ENCODE peak calls at places on chromosomes 7 and 10, in seven cellular contexts. One of them, this sample, is unnamed.

GRCh38 chr10:124944982-124945381 is 3.1 kb downstream of the ZRANB1 start:
- DNase-seq in NCI-H1436: no peak
- DNase-seq in CD4-positive, alpha-beta T cell: no peak
- DNase-seq in RWPE1: no peak
- DNase-seq in cardiac fibroblast: peak
- DNase-seq in MCF 10A: peak
- DNase-seq in activated naive CD4-positive, alpha-beta T cell treated with Interleukin-2 at 50 U/mL for 16 hours: no peak
- DNase-seq in this sample: no peak

GRCh38 chr7:44277851-44278250 is 47.5 kb downstream of the CAMK2B start:
- DNase-seq in NCI-H1436: no peak
- DNase-seq in CD4-positive, alpha-beta T cell: no peak
- DNase-seq in RWPE1: no peak
- DNase-seq in cardiac fibroblast: peak
- DNase-seq in MCF 10A: peak
- DNase-seq in activated naive CD4-positive, alpha-beta T cell treated with Interleukin-2 at 50 U/mL for 16 hours: no peak
- DNase-seq in this sample: no peak

GRCh38 chr7:44967571-44968446 is 11.0 kb downstream of the MYO1G start:
- DNase-seq in NCI-H1436: no peak
- DNase-seq in CD4-positive, alpha-beta T cell: no peak
- DNase-seq in RWPE1: no peak
- DNase-seq in cardiac fibroblast: peak
- DNase-seq in MCF 10A: no peak
- DNase-seq in activated naive CD4-positive, alpha-beta T cell treated with Interleukin-2 at 50 U/mL for 16 hours: no peak
- DNase-seq in this sample: no peak

GRCh38 chr10:58857251-58857650 is 319.2 kb upstream of the PHYHIPL start:
- DNase-seq in NCI-H1436: no peak
- DNase-seq in CD4-positive, alpha-beta T cell: no peak
- DNase-seq in RWPE1: no peak
- DNase-seq in cardiac fibroblast: no peak
- DNase-seq in MCF 10A: no peak
- DNase-seq in activated naive CD4-positive, alpha-beta T cell treated with Interleukin-2 at 50 U/mL for 16 hours: no peak
- DNase-seq in this sample: no peak

GRCh38 chr7:156347132-156347531 is 293.4 kb upstream of the RNF32 start:
- DNase-seq in NCI-H1436: no peak
- DNase-seq in CD4-positive, alpha-beta T cell: no peak
- DNase-seq in RWPE1: peak
- DNase-seq in cardiac fibroblast: no peak
- DNase-seq in MCF 10A: no peak
- DNase-seq in activated naive CD4-positive, alpha-beta T cell treated with Interleukin-2 at 50 U/mL for 16 hours: no peak
- DNase-seq in this sample: no peak

GRCh38 chr10:129389194-129389593 is 77.8 kb upstream of the MGMT start:
- DNase-seq in NCI-H1436: no peak
- DNase-seq in CD4-positive, alpha-beta T cell: no peak
- DNase-seq in RWPE1: no peak
- DNase-seq in cardiac fibroblast: no peak
- DNase-seq in MCF 10A: no peak
- DNase-seq in activated naive CD4-positive, alpha-beta T cell treated with Interleukin-2 at 50 U/mL for 16 hours: no peak
- DNase-seq in this sample: no peak

GRCh38 chr7:155862516-155863257 is 50.4 kb upstream of the SHH start:
- DNase-seq in NCI-H1436: no peak
- DNase-seq in CD4-positive, alpha-beta T cell: no peak
- DNase-seq in RWPE1: no peak
- DNase-seq in cardiac fibroblast: no peak
- DNase-seq in MCF 10A: no peak
- DNase-seq in activated naive CD4-positive, alpha-beta T cell treated with Interleukin-2 at 50 U/mL for 16 hours: no peak
- DNase-seq in this sample: no peak

GRCh38 chr7:2639994-2640830 is 8.4 kb downstream of the TTYH3 start:
- DNase-seq in NCI-H1436: no peak
- DNase-seq in CD4-positive, alpha-beta T cell: no peak
- DNase-seq in RWPE1: no peak
- DNase-seq in cardiac fibroblast: no peak
- DNase-seq in MCF 10A: peak
- DNase-seq in activated naive CD4-positive, alpha-beta T cell treated with Interleukin-2 at 50 U/mL for 16 hours: no peak
- DNase-seq in this sample: no peak

GRCh38 chr7:152588350-152588749 is 87.6 kb downstream of the XRCC2 start:
- DNase-seq in NCI-H1436: no peak
- DNase-seq in CD4-positive, alpha-beta T cell: no peak
- DNase-seq in RWPE1: peak
- DNase-seq in cardiac fibroblast: peak
- DNase-seq in MCF 10A: peak
- DNase-seq in activated naive CD4-positive, alpha-beta T cell treated with Interleukin-2 at 50 U/mL for 16 hours: no peak
- DNase-seq in this sample: peak

GRCh38 chr10:131915990-131916766 is 15.4 kb downstream of the PPP2R2D start:
- DNase-seq in NCI-H1436: no peak
- DNase-seq in CD4-positive, alpha-beta T cell: no peak
- DNase-seq in RWPE1: no peak
- DNase-seq in cardiac fibroblast: no peak
- DNase-seq in MCF 10A: no peak
- DNase-seq in activated naive CD4-positive, alpha-beta T cell treated with Interleukin-2 at 50 U/mL for 16 hours: no peak
- DNase-seq in this sample: no peak

GRCh38 chr7:74575083-74575803 is 82.3 kb upstream of the GTF2I start:
- DNase-seq in NCI-H1436: no peak
- DNase-seq in CD4-positive, alpha-beta T cell: no peak
- DNase-seq in RWPE1: peak
- DNase-seq in cardiac fibroblast: peak
- DNase-seq in MCF 10A: peak
- DNase-seq in activated naive CD4-positive, alpha-beta T cell treated with Interleukin-2 at 50 U/mL for 16 hours: no peak
- DNase-seq in this sample: peak

GRCh38 chr7:68776326-68776725 is 821.9 kb upstream of the AUTS2 start:
- DNase-seq in NCI-H1436: no peak
- DNase-seq in CD4-positive, alpha-beta T cell: no peak
- DNase-seq in RWPE1: no peak
- DNase-seq in cardiac fibroblast: no peak
- DNase-seq in MCF 10A: no peak
- DNase-seq in activated naive CD4-positive, alpha-beta T cell treated with Interleukin-2 at 50 U/mL for 16 hours: no peak
- DNase-seq in this sample: no peak

GRCh38 chr7:149860821-149861727 is 12.7 kb upstream of the ATP6V0E2 start:
- DNase-seq in NCI-H1436: no peak
- DNase-seq in CD4-positive, alpha-beta T cell: no peak
- DNase-seq in RWPE1: no peak
- DNase-seq in cardiac fibroblast: no peak
- DNase-seq in MCF 10A: no peak
- DNase-seq in activated naive CD4-positive, alpha-beta T cell treated with Interleukin-2 at 50 U/mL for 16 hours: no peak
- DNase-seq in this sample: no peak

GRCh38 chr10:3755440-3756359 is 29.3 kb downstream of the KLF6 start:
- DNase-seq in NCI-H1436: no peak
- DNase-seq in CD4-positive, alpha-beta T cell: no peak
- DNase-seq in RWPE1: no peak
- DNase-seq in cardiac fibroblast: peak
- DNase-seq in MCF 10A: no peak
- DNase-seq in activated naive CD4-positive, alpha-beta T cell treated with Interleukin-2 at 50 U/mL for 16 hours: no peak
- DNase-seq in this sample: no peak

GRCh38 chr7:84178013-84178412 is 16.6 kb downstream of the SEMA3A start:
- DNase-seq in NCI-H1436: peak
- DNase-seq in CD4-positive, alpha-beta T cell: no peak
- DNase-seq in RWPE1: no peak
- DNase-seq in cardiac fibroblast: no peak
- DNase-seq in MCF 10A: peak
- DNase-seq in activated naive CD4-positive, alpha-beta T cell treated with Interleukin-2 at 50 U/mL for 16 hours: no peak
- DNase-seq in this sample: no peak

GRCh38 chr10:130804778-130805634 is 506.5 kb downstream of the TCERG1L start:
- DNase-seq in NCI-H1436: no peak
- DNase-seq in CD4-positive, alpha-beta T cell: no peak
- DNase-seq in RWPE1: no peak
- DNase-seq in cardiac fibroblast: no peak
- DNase-seq in MCF 10A: no peak
- DNase-seq in activated naive CD4-positive, alpha-beta T cell treated with Interleukin-2 at 50 U/mL for 16 hours: no peak
- DNase-seq in this sample: no peak

GRCh38 chr10:67884842-67885680 is 605 bp downstream of the SIRT1 start:
- DNase-seq in NCI-H1436: peak
- DNase-seq in CD4-positive, alpha-beta T cell: peak
- DNase-seq in RWPE1: peak
- DNase-seq in cardiac fibroblast: peak
- DNase-seq in MCF 10A: peak
- DNase-seq in activated naive CD4-positive, alpha-beta T cell treated with Interleukin-2 at 50 U/mL for 16 hours: peak
- DNase-seq in this sample: peak

GRCh38 chr10:89085153-89085552 is 94.6 kb downstream of the FAS start:
- DNase-seq in NCI-H1436: no peak
- DNase-seq in CD4-positive, alpha-beta T cell: no peak
- DNase-seq in RWPE1: no peak
- DNase-seq in cardiac fibroblast: no peak
- DNase-seq in MCF 10A: peak
- DNase-seq in activated naive CD4-positive, alpha-beta T cell treated with Interleukin-2 at 50 U/mL for 16 hours: no peak
- DNase-seq in this sample: no peak

GRCh38 chr7:43799605-43800004 is 41.1 kb downstream of the BLVRA start:
- DNase-seq in NCI-H1436: no peak
- DNase-seq in CD4-positive, alpha-beta T cell: no peak
- DNase-seq in RWPE1: no peak
- DNase-seq in cardiac fibroblast: peak
- DNase-seq in MCF 10A: peak
- DNase-seq in activated naive CD4-positive, alpha-beta T cell treated with Interleukin-2 at 50 U/mL for 16 hours: no peak
- DNase-seq in this sample: no peak

GRCh38 chr7:25206765-25207164 is 21.5 kb downstream of the NPVF start:
- DNase-seq in NCI-H1436: no peak
- DNase-seq in CD4-positive, alpha-beta T cell: no peak
- DNase-seq in RWPE1: no peak
- DNase-seq in cardiac fibroblast: no peak
- DNase-seq in MCF 10A: no peak
- DNase-seq in activated naive CD4-positive, alpha-beta T cell treated with Interleukin-2 at 50 U/mL for 16 hours: no peak
- DNase-seq in this sample: no peak

GRCh38 chr10:110528224-110528997 is 30.7 kb downstream of the DUSP5 start:
- DNase-seq in NCI-H1436: no peak
- DNase-seq in CD4-positive, alpha-beta T cell: no peak
- DNase-seq in RWPE1: no peak
- DNase-seq in cardiac fibroblast: peak
- DNase-seq in MCF 10A: no peak
- DNase-seq in activated naive CD4-positive, alpha-beta T cell treated with Interleukin-2 at 50 U/mL for 16 hours: no peak
- DNase-seq in this sample: no peak

GRCh38 chr10:13673165-13673564 is 86.4 kb downstream of the PRPF18 start:
- DNase-seq in NCI-H1436: no peak
- DNase-seq in CD4-positive, alpha-beta T cell: no peak
- DNase-seq in RWPE1: no peak
- DNase-seq in cardiac fibroblast: no peak
- DNase-seq in MCF 10A: no peak
- DNase-seq in activated naive CD4-positive, alpha-beta T cell treated with Interleukin-2 at 50 U/mL for 16 hours: no peak
- DNase-seq in this sample: no peak

GRCh38 chr10:110074298-110074697 is 66.5 kb downstream of the ADD3 start:
- DNase-seq in NCI-H1436: no peak
- DNase-seq in CD4-positive, alpha-beta T cell: no peak
- DNase-seq in RWPE1: no peak
- DNase-seq in cardiac fibroblast: peak
- DNase-seq in MCF 10A: no peak
- DNase-seq in activated naive CD4-positive, alpha-beta T cell treated with Interleukin-2 at 50 U/mL for 16 hours: no peak
- DNase-seq in this sample: no peak

GRCh38 chr7:13293264-13294002 is 606.0 kb downstream of the ARL4A start:
- DNase-seq in NCI-H1436: no peak
- DNase-seq in CD4-positive, alpha-beta T cell: no peak
- DNase-seq in RWPE1: no peak
- DNase-seq in cardiac fibroblast: no peak
- DNase-seq in MCF 10A: no peak
- DNase-seq in activated naive CD4-positive, alpha-beta T cell treated with Interleukin-2 at 50 U/mL for 16 hours: no peak
- DNase-seq in this sample: no peak

GRCh38 chr10:72088879-72089585 is 681 bp upstream of the SPOCK2 start:
- DNase-seq in NCI-H1436: peak
- DNase-seq in CD4-positive, alpha-beta T cell: peak
- DNase-seq in RWPE1: no peak
- DNase-seq in cardiac fibroblast: peak
- DNase-seq in MCF 10A: no peak
- DNase-seq in activated naive CD4-positive, alpha-beta T cell treated with Interleukin-2 at 50 U/mL for 16 hours: peak
- DNase-seq in this sample: no peak

GRCh38 chr7:133827707-133828580 is 299.2 kb upstream of the LRGUK start:
- DNase-seq in NCI-H1436: no peak
- DNase-seq in CD4-positive, alpha-beta T cell: no peak
- DNase-seq in RWPE1: no peak
- DNase-seq in cardiac fibroblast: peak
- DNase-seq in MCF 10A: peak
- DNase-seq in activated naive CD4-positive, alpha-beta T cell treated with Interleukin-2 at 50 U/mL for 16 hours: no peak
- DNase-seq in this sample: no peak

GRCh38 chr7:134458341-134458805 is 527 bp downstream of the AKR1B1 start:
- DNase-seq in NCI-H1436: peak
- DNase-seq in CD4-positive, alpha-beta T cell: peak
- DNase-seq in RWPE1: peak
- DNase-seq in cardiac fibroblast: peak
- DNase-seq in MCF 10A: peak
- DNase-seq in activated naive CD4-positive, alpha-beta T cell treated with Interleukin-2 at 50 U/mL for 16 hours: peak
- DNase-seq in this sample: no peak

GRCh38 chr10:96955733-96956132 is 123.6 kb downstream of the LCOR start:
- DNase-seq in NCI-H1436: no peak
- DNase-seq in CD4-positive, alpha-beta T cell: no peak
- DNase-seq in RWPE1: no peak
- DNase-seq in cardiac fibroblast: no peak
- DNase-seq in MCF 10A: no peak
- DNase-seq in activated naive CD4-positive, alpha-beta T cell treated with Interleukin-2 at 50 U/mL for 16 hours: no peak
- DNase-seq in this sample: no peak

GRCh38 chr7:102244601-102245000 is 42.1 kb upstream of the SH2B2 start:
- DNase-seq in NCI-H1436: no peak
- DNase-seq in CD4-positive, alpha-beta T cell: no peak
- DNase-seq in RWPE1: no peak
- DNase-seq in cardiac fibroblast: no peak
- DNase-seq in MCF 10A: no peak
- DNase-seq in activated naive CD4-positive, alpha-beta T cell treated with Interleukin-2 at 50 U/mL for 16 hours: no peak
- DNase-seq in this sample: no peak

GRCh38 chr10:69640196-69640980 is 10.3 kb downstream of the FAM241B start:
- DNase-seq in NCI-H1436: no peak
- DNase-seq in CD4-positive, alpha-beta T cell: no peak
- DNase-seq in RWPE1: peak
- DNase-seq in cardiac fibroblast: no peak
- DNase-seq in MCF 10A: peak
- DNase-seq in activated naive CD4-positive, alpha-beta T cell treated with Interleukin-2 at 50 U/mL for 16 hours: no peak
- DNase-seq in this sample: no peak

GRCh38 chr10:77810446-77811335 is 115.9 kb downstream of the DLG5 start:
- DNase-seq in NCI-H1436: no peak
- DNase-seq in CD4-positive, alpha-beta T cell: no peak
- DNase-seq in RWPE1: no peak
- DNase-seq in cardiac fibroblast: no peak
- DNase-seq in MCF 10A: no peak
- DNase-seq in activated naive CD4-positive, alpha-beta T cell treated with Interleukin-2 at 50 U/mL for 16 hours: no peak
- DNase-seq in this sample: no peak

GRCh38 chr7:24979470-24979862 is 512 bp downstream of the OSBPL3 start:
- DNase-seq in NCI-H1436: peak
- DNase-seq in CD4-positive, alpha-beta T cell: peak
- DNase-seq in RWPE1: peak
- DNase-seq in cardiac fibroblast: peak
- DNase-seq in MCF 10A: peak
- DNase-seq in activated naive CD4-positive, alpha-beta T cell treated with Interleukin-2 at 50 U/mL for 16 hours: peak
- DNase-seq in this sample: no peak

GRCh38 chr7:7323352-7323751 is 141.0 kb downstream of the C1GALT1 start:
- DNase-seq in NCI-H1436: no peak
- DNase-seq in CD4-positive, alpha-beta T cell: no peak
- DNase-seq in RWPE1: no peak
- DNase-seq in cardiac fibroblast: no peak
- DNase-seq in MCF 10A: no peak
- DNase-seq in activated naive CD4-positive, alpha-beta T cell treated with Interleukin-2 at 50 U/mL for 16 hours: no peak
- DNase-seq in this sample: no peak

GRCh38 chr7:157250605-157251228 is 86.1 kb upstream of the DNAJB6 start:
- DNase-seq in NCI-H1436: peak
- DNase-seq in CD4-positive, alpha-beta T cell: peak
- DNase-seq in RWPE1: peak
- DNase-seq in cardiac fibroblast: peak
- DNase-seq in MCF 10A: peak
- DNase-seq in activated naive CD4-positive, alpha-beta T cell treated with Interleukin-2 at 50 U/mL for 16 hours: peak
- DNase-seq in this sample: peak

GRCh38 chr7:20268832-20269231 is 51.6 kb upstream of the MACC1 start:
- DNase-seq in NCI-H1436: no peak
- DNase-seq in CD4-positive, alpha-beta T cell: no peak
- DNase-seq in RWPE1: no peak
- DNase-seq in cardiac fibroblast: no peak
- DNase-seq in MCF 10A: no peak
- DNase-seq in activated naive CD4-positive, alpha-beta T cell treated with Interleukin-2 at 50 U/mL for 16 hours: no peak
- DNase-seq in this sample: no peak

This sample was measured in SW480.